ENCODE peak calls at places on chromosomes 7 and 10, in seven cellular contexts. D, X, J, P, T, B and G are unnamed samples.

GRCh38 chr10:30438016-30438850 is 4.2 kb downstream of the MAP3K8 start:
- DNase-seq in D (no peak), X (no peak), J (no peak), P (no peak), T (no peak), B (no peak), G (no peak)

GRCh38 chr10:79376078-79376628 is 28.9 kb downstream of the PPIF start:
- DNase-seq in D (no peak), X (no peak), J (no peak), P (no peak), T (no peak), B (no peak), G (no peak)

GRCh38 chr10:4372601-4373000 is 453.4 kb upstream of the AKR1E2 start:
- DNase-seq in D (no peak), X (no peak), J (no peak), P (no peak), T (no peak), B (peak; percentile 33), G (no peak)

GRCh38 chr7:150941351-150941982 is 36.7 kb downstream of the KCNH2 start:
- DNase-seq in D (no peak), X (no peak), J (no peak), P (no peak), T (no peak), B (no peak), G (peak; percentile 55)

GRCh38 chr7:129225206-129225930 is 538 bp downstream of the AHCYL2 start:
- DNase-seq in D (peak; percentile 56), X (peak; percentile 78), J (peak; percentile 57), P (peak; percentile 76), T (peak; percentile 47), B (peak; percentile 38), G (peak; percentile 88)

GRCh38 chr7:93622036-93622714 is 47.7 kb upstream of the CALCR start:
- DNase-seq in D (no peak), X (peak; percentile 13), J (no peak), P (peak; percentile 69), T (no peak), B (no peak), G (peak; percentile 65)

GRCh38 chr7:12735923-12736322 is 48.5 kb downstream of the ARL4A start:
- DNase-seq in D (no peak), X (no peak), J (no peak), P (no peak), T (no peak), B (no peak), G (no peak)

GRCh38 chr10:76649723-76650127 is 987.9 kb downstream of the KCNMA1 start:
- DNase-seq in D (no peak), X (no peak), J (no peak), P (no peak), T (no peak), B (peak; percentile 61), G (no peak)

GRCh38 chr7:150370612-150371071 is 2.0 kb downstream of the REPIN1 start:
- DNase-seq in D (no peak), X (no peak), J (no peak), P (no peak), T (no peak), B (no peak), G (no peak)

GRCh38 chr10:102517553-102517952 is 13.8 kb downstream of the SUFU start:
- DNase-seq in D (no peak), X (no peak), J (no peak), P (no peak), T (no peak), B (no peak), G (no peak)

GRCh38 chr7:32941996-32942782 is 15.1 kb upstream of the FKBP9 start:
- DNase-seq in D (peak; percentile 72), X (peak; percentile 91), J (peak; percentile 53), P (peak; percentile 40), T (peak; percentile 74), B (peak; percentile 71), G (peak; percentile 92)

GRCh38 chr7:135768467-135768866 is 19.9 kb upstream of the FAM180A start:
- DNase-seq in D (no peak), X (no peak), J (no peak), P (no peak), T (no peak), B (no peak), G (no peak)

GRCh38 chr7:12244694-12245093 is 33.6 kb downstream of the TMEM106B start:
- DNase-seq in D (no peak), X (no peak), J (no peak), P (no peak), T (no peak), B (no peak), G (no peak)

GRCh38 chr7:34143397-34143796 is 238.1 kb downstream of the BMPER start:
- DNase-seq in D (no peak), X (no peak), J (no peak), P (no peak), T (no peak), B (no peak), G (no peak)

GRCh38 chr7:80726731-80727130 is 88.3 kb downstream of the CD36 start:
- DNase-seq in D (no peak), X (no peak), J (no peak), P (no peak), T (no peak), B (no peak), G (no peak)

GRCh38 chr7:107978815-107979408 is 24.0 kb downstream of the LAMB1 start:
- DNase-seq in D (no peak), X (no peak), J (no peak), P (no peak), T (no peak), B (no peak), G (no peak)

GRCh38 chr7:131057524-131058065 is 270.1 kb upstream of the MKLN1 start:
- DNase-seq in D (no peak), X (no peak), J (no peak), P (no peak), T (no peak), B (no peak), G (no peak)

GRCh38 chr7:4774804-4775280 is 581 bp upstream of the AP5Z1 start:
- DNase-seq in D (no peak), X (peak; percentile 78), J (no peak), P (no peak), T (no peak), B (no peak), G (peak; percentile 72)
- H3K4me1 ChIP-seq in D (peaks cover 30% of the 10 kb centered on the region), X (peaks cover 6% of the 10 kb centered on the region), J (peaks cover 25% of the 10 kb centered on the region), P (peaks cover 5% of the 10 kb centered on the region), T (peaks cover 63% of the 10 kb centered on the region), B (peaks cover 7% of the 10 kb centered on the region), G (no peaks in the 10 kb centered on the region)

DNA sequence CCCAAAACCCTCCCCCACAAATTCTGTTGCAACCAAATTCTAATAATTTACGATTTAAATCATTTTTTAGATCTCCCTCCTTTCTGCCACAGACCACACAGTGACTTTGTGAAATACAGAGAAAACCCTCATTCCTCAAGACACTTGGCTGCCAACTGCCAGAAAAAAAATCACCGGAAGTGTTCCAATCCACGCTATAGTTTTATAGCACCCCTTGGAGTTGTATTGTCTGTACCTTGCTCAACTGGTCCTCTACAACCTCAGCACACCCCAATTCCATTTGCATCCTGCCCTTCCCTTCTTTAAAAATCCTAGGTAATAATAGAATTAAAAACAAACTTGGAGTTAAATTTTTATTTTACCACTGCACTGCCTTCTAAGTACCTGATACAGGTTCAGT is 560.0 kb downstream of the PARD3 start:
- DNase-seq in D (no peak), X (no peak), J (no peak), P (no peak), T (no peak), B (no peak), G (no peak)
- H3K4me1 ChIP-seq in D (no peaks in the 10 kb centered on the region), X (peaks cover 4% of the 10 kb centered on the region), J (no peaks in the 10 kb centered on the region), P (peaks cover 29% of the 10 kb centered on the region), T (peaks cover 10% of the 10 kb centered on the region), B (no peaks in the 10 kb centered on the region), G (no peaks in the 10 kb centered on the region)

GRCh38 chr10:92755725-92756124 is 66.0 kb downstream of the HHEX start:
- DNase-seq in D (no peak), X (no peak), J (no peak), P (no peak), T (no peak), B (no peak), G (no peak)
- H3K4me1 ChIP-seq in D (peaks cover 21% of the 10 kb centered on the region), X (peaks cover 12% of the 10 kb centered on the region), J (no peaks in the 10 kb centered on the region), P (peaks cover 11% of the 10 kb centered on the region), T (peaks cover 33% of the 10 kb centered on the region), B (no peaks in the 10 kb centered on the region), G (peaks cover 3% of the 10 kb centered on the region)

GRCh38 chr7:50828801-50829200 is 46.1 kb upstream of the GRB10 start:
- DNase-seq in D (no peak), X (no peak), J (no peak), P (no peak), T (no peak), B (no peak), G (no peak)

GRCh38 chr7:50826371-50827172 is 43.9 kb upstream of the GRB10 start:
- DNase-seq in D (no peak), X (no peak), J (no peak), P (no peak), T (no peak), B (no peak), G (no peak)

GRCh38 chr7:50824882-50825281 is 42.2 kb upstream of the GRB10 start:
- DNase-seq in D (no peak), X (no peak), J (no peak), P (no peak), T (no peak), B (no peak), G (no peak)

GRCh38 chr7:50822716-50823115 is 40.0 kb upstream of the GRB10 start:
- DNase-seq in D (no peak), X (no peak), J (no peak), P (no peak), T (no peak), B (no peak), G (no peak)

DNA sequence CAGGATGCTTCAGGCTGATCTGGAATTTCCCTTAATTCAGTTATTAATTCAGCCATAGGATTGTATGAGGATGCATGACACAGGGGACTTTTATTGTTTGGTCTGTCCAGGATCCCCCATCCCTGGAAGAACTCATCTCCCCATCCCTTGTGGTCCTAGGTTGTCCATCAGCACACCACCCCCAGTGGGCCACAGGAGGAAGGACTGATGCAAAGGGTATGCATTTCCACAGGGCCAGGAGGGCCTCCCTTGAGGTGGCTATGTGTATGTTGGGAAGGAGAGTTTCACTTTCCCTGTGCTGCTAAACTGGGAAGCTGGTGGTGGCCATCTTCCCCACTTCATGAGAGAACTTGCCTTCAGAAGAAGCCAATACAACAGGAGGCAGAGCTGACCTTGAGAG is 44.6 kb upstream of the GRB10 start:
- DNase-seq in D (no peak), X (no peak), J (no peak), P (no peak), T (no peak), B (no peak), G (no peak)
- H3K4me1 ChIP-seq in D (peaks cover 6% of the 10 kb centered on the region), X (peaks cover 3% of the 10 kb centered on the region), J (no peaks in the 10 kb centered on the region), P (peaks cover 3% of the 10 kb centered on the region), T (peaks cover 10% of the 10 kb centered on the region), B (no peaks in the 10 kb centered on the region), G (no peaks in the 10 kb centered on the region)

DNA sequence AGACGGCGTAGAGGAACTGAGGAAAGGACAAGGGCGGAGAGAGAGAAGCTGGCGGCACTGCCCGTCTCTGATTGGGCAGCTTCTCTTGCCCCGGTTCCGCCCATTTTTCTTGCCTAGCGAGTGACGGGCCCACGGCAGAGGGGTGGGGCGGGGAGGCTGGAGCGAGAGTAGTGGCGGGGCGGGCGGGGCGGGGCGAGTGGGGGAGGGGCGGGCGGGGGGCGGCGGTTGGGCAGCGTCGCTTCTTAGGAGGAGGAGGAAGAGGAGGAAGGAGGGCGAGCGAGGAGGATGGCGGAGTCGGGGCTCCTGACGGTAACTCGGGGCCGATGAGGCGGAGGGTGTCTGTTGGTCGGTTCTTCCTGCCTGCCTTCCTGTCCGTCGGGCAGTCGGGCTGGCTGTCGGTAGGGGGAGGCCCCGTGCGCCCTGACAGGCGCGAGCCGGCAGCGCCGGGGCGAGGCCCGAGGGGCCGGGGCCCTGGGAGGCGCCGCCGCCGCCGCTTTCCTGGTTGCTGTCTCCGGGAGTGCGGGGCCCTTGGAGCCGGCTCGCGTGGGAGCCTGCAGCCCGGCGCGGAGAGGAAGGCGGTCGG is at the start of gene SHOC2:
- DNase-seq in D (peak; percentile 98), X (peak; percentile 100), J (peak; percentile 95), P (peak; percentile 100), T (peak; percentile 99), B (peak; percentile 100), G (peak; percentile 100)
- H3K4me1 ChIP-seq in D (peaks cover 34% of the 10 kb centered on the region), X (peaks cover 3% of the 10 kb centered on the region), J (peaks cover 16% of the 10 kb centered on the region), P (peaks cover 16% of the 10 kb centered on the region), T (peaks cover 67% of the 10 kb centered on the region), B (peaks cover 15% of the 10 kb centered on the region), G (no peaks in the 10 kb centered on the region)